ENCODE peak calls at places on chromosome 17, in seven cellular contexts. U is heart left ventricle, P is adrenal gland, V is OCI-LY7, M is BE2C, H is mucosa of descending colon, R is stomach. X is an unnamed sample.

GRCh38 chr17:42403150-42403549 is 14.9 kb upstream of the STAT3 start:
- DNase-seq in V (peak; percentile 59), M (peak; percentile 47), U (no peak), P (no peak), H (peak; percentile 50), R (peak; percentile 28), X (no peak)

GRCh38 chr17:13030459-13031305 is 12.9 kb upstream of the ELAC2 start:
- DNase-seq in P (peak; percentile 59), H (no peak), U (no peak), M (peak; percentile 16), V (peak; percentile 62), R (no peak), X (no peak)

GRCh38 chr17:40323731-40324650 is 15.0 kb downstream of the RARA start:
- DNase-seq in H (peak; percentile 44), V (no peak), P (peak; percentile 87), R (no peak), U (peak; percentile 87), M (no peak), X (no peak)

GRCh38 chr17:82198092-82198491 is 14.6 kb downstream of the CCDC57 start:
- DNase-seq in V (no peak), U (no peak), H (no peak), R (no peak), M (no peak), P (no peak), X (no peak)

GRCh38 chr17:312476-313148 is 40.0 kb downstream of the RPH3AL start:
- DNase-seq in V (no peak), H (no peak), P (no peak), M (no peak), U (no peak), R (no peak), X (no peak)

GRCh38 chr17:50562266-50563094 is 2.0 kb downstream of the CACNA1G start:
- DNase-seq in V (no peak), U (no peak), M (no peak), R (no peak), P (no peak), H (no peak), X (no peak)

GRCh38 chr17:81579821-81580321 is 27.7 kb upstream of the FAAP100 start:
- DNase-seq in P (no peak), U (no peak), H (no peak), M (no peak), R (no peak), V (no peak), X (no peak)

GRCh38 chr17:44400226-44400847 is 10.9 kb upstream of the ITGA2B start:
- DNase-seq in H (no peak), R (no peak), V (peak; percentile 23), M (no peak), U (no peak), P (no peak), X (peak; percentile 37)

GRCh38 chr17:35568561-35568960 is 7.9 kb upstream of the SLFN14 start:
- DNase-seq in R (no peak), H (no peak), M (no peak), P (peak; percentile 67), V (no peak), U (no peak), X (no peak)

GRCh38 chr17:61806081-61806828 is 57.1 kb downstream of the BRIP1 start:
- DNase-seq in M (no peak), R (no peak), U (no peak), P (no peak), H (no peak), V (no peak), X (no peak)

GRCh38 chr17:42118545-42118944 is 2.6 kb downstream of the KAT2A start:
- DNase-seq in P (no peak), R (peak; percentile 50), H (no peak), M (peak; percentile 62), V (peak; percentile 71), U (no peak), X (peak; percentile 60)

GRCh38 chr17:67027031-67027628 is 17.2 kb upstream of the CACNG1 start:
- DNase-seq in M (no peak), U (peak; percentile 42), P (no peak), R (no peak), V (no peak), H (no peak), X (no peak)

GRCh38 chr17:31448467-31449077 is 57.1 kb downstream of the RAB11FIP4 start:
- DNase-seq in H (no peak), V (no peak), R (no peak), M (no peak), U (no peak), P (no peak), X (no peak)

GRCh38 chr17:29760771-29761682 is 138.3 kb upstream of the CORO6 start:
- DNase-seq in H (peak; percentile 91), M (peak; percentile 84), V (peak; percentile 91), P (peak; percentile 90), R (peak; percentile 82), U (peak; percentile 93), X (peak; percentile 88)

GRCh38 chr17:7060165-7060890 is 16.4 kb upstream of the SLC16A11 start:
- DNase-seq in R (peak; percentile 27), P (no peak), M (no peak), H (no peak), U (no peak), V (no peak), X (no peak)

GRCh38 chr17:81315170-81315884 is 20.2 kb upstream of the SLC38A10 start:
- DNase-seq in V (no peak), R (no peak), M (peak; percentile 6), H (no peak), U (no peak), P (no peak), X (no peak)

GRCh38 chr17:82351254-82351712 is 7.8 kb upstream of the TEX19 start:
- DNase-seq in P (no peak), U (no peak), R (no peak), M (no peak), H (no peak), V (peak; percentile 98), X (no peak)

GRCh38 chr17:62578757-62579487 is 48.5 kb upstream of the MRC2 start:
- DNase-seq in P (no peak), V (no peak), R (no peak), H (no peak), U (no peak), M (no peak), X (no peak)

GRCh38 chr17:29607557-29608195 is 14.7 kb downstream of the ANKRD13B start:
- DNase-seq in M (no peak), R (no peak), U (no peak), H (no peak), P (no peak), V (no peak), X (no peak)

GRCh38 chr17:29112780-29113295 is 67.4 kb downstream of the MYO18A start:
- DNase-seq in P (no peak), R (peak; percentile 28), V (no peak), M (peak; percentile 43), H (no peak), U (peak; percentile 52), X (no peak)

GRCh38 chr17:82058855-82059249 is 6.8 kb downstream of the DUS1L start:
- DNase-seq in U (no peak), R (no peak), P (no peak), M (no peak), V (no peak), H (no peak), X (no peak)

GRCh38 chr17:50051082-50051576 is 4.8 kb upstream of the ITGA3 start:
- DNase-seq in U (no peak), H (no peak), R (peak; percentile 62), P (peak; percentile 79), V (no peak), M (no peak), X (peak; percentile 10)

GRCh38 chr17:47721725-47722124 is 11.3 kb upstream of the TBX21 start:
- DNase-seq in R (no peak), P (no peak), H (no peak), M (no peak), U (no peak), V (no peak), X (no peak)
- H3K4me1 ChIP-seq in R (peaks cover 25% of the 10 kb centered on the region), P (peaks cover 3% of the 10 kb centered on the region), H (no peaks in the 10 kb centered on the region), M (peaks cover 5% of the 10 kb centered on the region), U (no peaks in the 10 kb centered on the region), V (no peaks in the 10 kb centered on the region), X (peaks cover 10% of the 10 kb centered on the region)

DNA sequence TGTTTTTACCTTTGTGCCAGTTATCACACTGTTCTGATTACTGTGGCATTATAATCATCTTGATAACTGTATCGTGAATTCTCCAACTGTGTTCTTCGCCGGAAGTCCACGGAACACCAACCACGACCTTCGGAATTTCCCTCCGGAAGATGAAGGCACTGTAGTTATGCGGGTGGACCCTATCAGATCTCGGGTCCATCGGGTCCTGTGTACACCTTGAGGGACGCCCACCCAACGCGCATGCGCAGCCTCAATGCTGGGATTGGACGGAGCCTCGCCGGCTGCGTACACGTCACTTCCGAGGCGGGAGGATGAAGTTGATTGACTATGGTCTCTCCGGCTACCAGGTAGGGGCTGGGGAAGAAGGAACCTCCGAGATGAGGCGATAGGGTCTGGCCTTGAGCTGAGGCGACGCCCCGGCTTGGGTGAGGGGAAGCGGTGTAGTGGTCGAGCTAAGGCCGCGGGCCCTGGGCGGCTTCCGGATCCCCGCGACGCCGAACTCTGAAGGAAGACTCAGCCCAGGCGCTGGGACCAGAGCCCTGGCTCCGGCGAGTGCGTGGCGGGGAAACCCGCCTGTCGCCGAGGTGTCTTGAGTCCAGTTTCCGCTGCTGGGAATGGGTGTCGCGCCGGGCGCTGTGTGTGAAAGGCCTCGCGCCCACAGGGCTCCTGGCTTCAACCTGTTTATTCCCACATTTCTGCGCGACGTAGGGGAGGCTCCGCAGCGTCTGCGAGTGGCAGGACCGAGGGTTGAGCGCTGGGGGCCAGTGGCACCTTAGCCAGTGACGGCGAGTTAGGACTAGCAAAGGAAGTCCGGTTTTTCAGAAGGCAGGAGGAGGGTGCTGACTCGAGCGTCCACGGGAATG is at the start of gene DHRS7B:
- DNase-seq in P (peak; percentile 98), V (peak; percentile 98), U (peak; percentile 95), M (peak; percentile 88), H (peak; percentile 98), R (peak; percentile 98), X (peak; percentile 99)
- TF ChIP-seq CTCF in P (no peak), V (peak; percentile 16), U (peak; percentile 16), M (no peak), H (no peak), R (no peak), X (no peak)

GRCh38 chr17:74215332-74215727 is 2.0 kb downstream of the TTYH2 start:
- DNase-seq in R (no peak), H (no peak), P (no peak), M (no peak), U (peak; percentile 59), V (peak; percentile 27), X (no peak)

GRCh38 chr17:74212913-74213791 is at the start of gene TTYH2:
- DNase-seq in P (peak; percentile 94), M (peak; percentile 92), V (peak; percentile 83), H (peak; percentile 90), U (peak; percentile 94), R (peak; percentile 88), X (peak; percentile 88)

GRCh38 chr17:74216505-74216904 is 3.1 kb downstream of the TTYH2 start:
- DNase-seq in P (no peak), H (no peak), R (no peak), V (no peak), M (no peak), U (no peak), X (no peak)

GRCh38 chr17:74213897-74214386 is 571 bp downstream of the TTYH2 start:
- DNase-seq in U (peak; percentile 57), R (no peak), H (peak; percentile 60), V (peak; percentile 54), M (peak; percentile 31), P (no peak), X (no peak)

GRCh38 chr17:74214642-74215331 is 1.4 kb downstream of the TTYH2 start:
- DNase-seq in P (no peak), H (no peak), U (peak; percentile 56), R (no peak), M (no peak), V (no peak), X (no peak)
- H3K4me1 ChIP-seq in P (peaks cover 32% of the 10 kb centered on the region), H (peaks cover 17% of the 10 kb centered on the region), U (peaks cover 38% of the 10 kb centered on the region), R (peaks cover 69% of the 10 kb centered on the region), M (peaks cover 21% of the 10 kb centered on the region), V (peaks cover 53% of the 10 kb centered on the region), X (peaks cover 21% of the 10 kb centered on the region)

GRCh38 chr17:1470774-1471462 is 14.9 kb upstream of the CRK start:
- DNase-seq in U (no peak), M (no peak), R (no peak), P (no peak), V (no peak), H (no peak), X (no peak)
- TF ChIP-seq CTCF in U (no peak), M (no peak), R (no peak), P (no peak), V (no peak), H (no peak), X (no peak)

X was measured in Caco-2.